ENCODE peak calls at places on chromosomes 13 and 19, in seven cellular contexts. One of them, this sample, is unnamed.
A peak's percentile ranks its signal among the peaks of the same experiment; 100 is the strongest.

GRCh38 chr19:18074192-18074591 is 12.5 kb downstream of the IL12RB1 start:
- DNase-seq in esophagus squamous epithelium: no peak
- DNase-seq in heart right ventricle: no peak
- DNase-seq in brain microvascular endothelial cell: no peak
- DNase-seq in lower lobe of right lung: no peak
- DNase-seq in gastrocnemius medialis: no peak
- DNase-seq in kidney epithelial cell: no peak
- DNase-seq in this sample: no peak

GRCh38 chr19:41872775-41873647 is 4.1 kb upstream of the CD79A start:
- DNase-seq in kidney epithelial cell: no peak
- DNase-seq in gastrocnemius medialis: no peak
- DNase-seq in heart right ventricle: peak; percentile 47
- DNase-seq in brain microvascular endothelial cell: peak; percentile 58
- DNase-seq in lower lobe of right lung: peak; percentile 87
- DNase-seq in esophagus squamous epithelium: no peak
- DNase-seq in this sample: no peak

GRCh38 chr19:40322951-40323615 is 25.1 kb downstream of the C19orf47 start:
- DNase-seq in esophagus squamous epithelium: no peak
- DNase-seq in gastrocnemius medialis: no peak
- DNase-seq in lower lobe of right lung: no peak
- DNase-seq in kidney epithelial cell: no peak
- DNase-seq in brain microvascular endothelial cell: peak; percentile 25
- DNase-seq in heart right ventricle: no peak
- DNase-seq in this sample: no peak

GRCh38 chr13:73338389-73338788 is 279.6 kb downstream of the KLF5 start:
- DNase-seq in esophagus squamous epithelium: no peak
- DNase-seq in kidney epithelial cell: no peak
- DNase-seq in lower lobe of right lung: no peak
- DNase-seq in heart right ventricle: no peak
- DNase-seq in brain microvascular endothelial cell: peak; percentile 71
- DNase-seq in gastrocnemius medialis: no peak
- DNase-seq in this sample: no peak

GRCh38 chr19:15479391-15480345 is at the start of gene PGLYRP2:
- DNase-seq in brain microvascular endothelial cell: no peak
- DNase-seq in heart right ventricle: no peak
- DNase-seq in esophagus squamous epithelium: no peak
- DNase-seq in lower lobe of right lung: peak; percentile 71
- DNase-seq in kidney epithelial cell: no peak
- DNase-seq in gastrocnemius medialis: no peak
- DNase-seq in this sample: no peak

GRCh38 chr13:99380921-99381645 is 73.9 kb upstream of the GPR183 start:
- DNase-seq in kidney epithelial cell: no peak
- DNase-seq in lower lobe of right lung: no peak
- DNase-seq in esophagus squamous epithelium: no peak
- DNase-seq in heart right ventricle: no peak
- DNase-seq in brain microvascular endothelial cell: no peak
- DNase-seq in gastrocnemius medialis: no peak
- DNase-seq in this sample: no peak

GRCh38 chr19:17328517-17329060 is 6.1 kb downstream of the ANO8 start:
- DNase-seq in heart right ventricle: no peak
- DNase-seq in kidney epithelial cell: no peak
- DNase-seq in brain microvascular endothelial cell: no peak
- DNase-seq in gastrocnemius medialis: no peak
- DNase-seq in esophagus squamous epithelium: no peak
- DNase-seq in lower lobe of right lung: no peak
- DNase-seq in this sample: no peak

GRCh38 chr13:40920826-40921225 is 98.3 kb downstream of the ELF1 start:
- DNase-seq in lower lobe of right lung: no peak
- DNase-seq in kidney epithelial cell: no peak
- DNase-seq in gastrocnemius medialis: no peak
- DNase-seq in esophagus squamous epithelium: no peak
- DNase-seq in heart right ventricle: no peak
- DNase-seq in brain microvascular endothelial cell: no peak
- DNase-seq in this sample: no peak

GRCh38 chr13:110338441-110339101 is 31.5 kb downstream of the COL4A2 start:
- DNase-seq in lower lobe of right lung: no peak
- DNase-seq in heart right ventricle: peak; percentile 70
- DNase-seq in esophagus squamous epithelium: no peak
- DNase-seq in brain microvascular endothelial cell: peak; percentile 85
- DNase-seq in kidney epithelial cell: no peak
- DNase-seq in gastrocnemius medialis: no peak
- DNase-seq in this sample: no peak

GRCh38 chr19:30752876-30753275 is 380.7 kb downstream of the ZNF536 start:
- DNase-seq in lower lobe of right lung: no peak
- DNase-seq in brain microvascular endothelial cell: no peak
- DNase-seq in kidney epithelial cell: no peak
- DNase-seq in gastrocnemius medialis: no peak
- DNase-seq in heart right ventricle: no peak
- DNase-seq in esophagus squamous epithelium: no peak
- DNase-seq in this sample: no peak

GRCh38 chr19:56110515-56111448 is 10.3 kb downstream of the ZNF787 start:
- DNase-seq in esophagus squamous epithelium: no peak
- DNase-seq in kidney epithelial cell: no peak
- DNase-seq in gastrocnemius medialis: no peak
- DNase-seq in brain microvascular endothelial cell: peak; percentile 7
- DNase-seq in heart right ventricle: peak; percentile 64
- DNase-seq in lower lobe of right lung: peak; percentile 74
- DNase-seq in this sample: no peak

GRCh38 chr19:55930996-55931515 is 1.1 kb downstream of the NLRP13 start:
- DNase-seq in lower lobe of right lung: no peak
- DNase-seq in gastrocnemius medialis: no peak
- DNase-seq in esophagus squamous epithelium: no peak
- DNase-seq in heart right ventricle: no peak
- DNase-seq in kidney epithelial cell: no peak
- DNase-seq in brain microvascular endothelial cell: no peak
- DNase-seq in this sample: no peak

GRCh38 chr13:40187836-40188591 is 478.4 kb downstream of the FOXO1 start:
- DNase-seq in brain microvascular endothelial cell: no peak
- DNase-seq in esophagus squamous epithelium: no peak
- DNase-seq in gastrocnemius medialis: no peak
- DNase-seq in kidney epithelial cell: no peak
- DNase-seq in lower lobe of right lung: no peak
- DNase-seq in heart right ventricle: no peak
- DNase-seq in this sample: no peak

GRCh38 chr19:48529156-48529555 is 17.5 kb upstream of the LMTK3 start:
- DNase-seq in esophagus squamous epithelium: no peak
- DNase-seq in gastrocnemius medialis: no peak
- DNase-seq in brain microvascular endothelial cell: no peak
- DNase-seq in heart right ventricle: no peak
- DNase-seq in kidney epithelial cell: no peak
- DNase-seq in lower lobe of right lung: no peak
- DNase-seq in this sample: no peak

GRCh38 chr19:40443131-40443929 is 805 bp downstream of the SERTAD3 start:
- DNase-seq in gastrocnemius medialis: peak; percentile 99
- DNase-seq in brain microvascular endothelial cell: peak; percentile 100
- DNase-seq in lower lobe of right lung: peak; percentile 100
- DNase-seq in esophagus squamous epithelium: peak; percentile 100
- DNase-seq in heart right ventricle: peak; percentile 100
- DNase-seq in kidney epithelial cell: peak; percentile 98
- DNase-seq in this sample: peak; percentile 97

GRCh38 chr13:87677334-87678234 is 6.4 kb downstream of the SLITRK5 start:
- DNase-seq in lower lobe of right lung: peak; percentile 56
- DNase-seq in esophagus squamous epithelium: no peak
- DNase-seq in kidney epithelial cell: no peak
- DNase-seq in heart right ventricle: no peak
- DNase-seq in brain microvascular endothelial cell: no peak
- DNase-seq in gastrocnemius medialis: no peak
- DNase-seq in this sample: no peak

GRCh38 chr13:105545811-105546210 is 989.7 kb downstream of the EFNB2 start:
- DNase-seq in lower lobe of right lung: no peak
- DNase-seq in heart right ventricle: no peak
- DNase-seq in esophagus squamous epithelium: no peak
- DNase-seq in brain microvascular endothelial cell: no peak
- DNase-seq in gastrocnemius medialis: no peak
- DNase-seq in kidney epithelial cell: no peak
- DNase-seq in this sample: no peak

GRCh38 chr19:8445488-8446001 is 770 bp downstream of the HNRNPM start:
- DNase-seq in kidney epithelial cell: no peak
- DNase-seq in esophagus squamous epithelium: no peak
- DNase-seq in brain microvascular endothelial cell: no peak
- DNase-seq in gastrocnemius medialis: peak; percentile 14
- DNase-seq in heart right ventricle: peak; percentile 69
- DNase-seq in lower lobe of right lung: peak; percentile 72
- DNase-seq in this sample: no peak

DNA sequence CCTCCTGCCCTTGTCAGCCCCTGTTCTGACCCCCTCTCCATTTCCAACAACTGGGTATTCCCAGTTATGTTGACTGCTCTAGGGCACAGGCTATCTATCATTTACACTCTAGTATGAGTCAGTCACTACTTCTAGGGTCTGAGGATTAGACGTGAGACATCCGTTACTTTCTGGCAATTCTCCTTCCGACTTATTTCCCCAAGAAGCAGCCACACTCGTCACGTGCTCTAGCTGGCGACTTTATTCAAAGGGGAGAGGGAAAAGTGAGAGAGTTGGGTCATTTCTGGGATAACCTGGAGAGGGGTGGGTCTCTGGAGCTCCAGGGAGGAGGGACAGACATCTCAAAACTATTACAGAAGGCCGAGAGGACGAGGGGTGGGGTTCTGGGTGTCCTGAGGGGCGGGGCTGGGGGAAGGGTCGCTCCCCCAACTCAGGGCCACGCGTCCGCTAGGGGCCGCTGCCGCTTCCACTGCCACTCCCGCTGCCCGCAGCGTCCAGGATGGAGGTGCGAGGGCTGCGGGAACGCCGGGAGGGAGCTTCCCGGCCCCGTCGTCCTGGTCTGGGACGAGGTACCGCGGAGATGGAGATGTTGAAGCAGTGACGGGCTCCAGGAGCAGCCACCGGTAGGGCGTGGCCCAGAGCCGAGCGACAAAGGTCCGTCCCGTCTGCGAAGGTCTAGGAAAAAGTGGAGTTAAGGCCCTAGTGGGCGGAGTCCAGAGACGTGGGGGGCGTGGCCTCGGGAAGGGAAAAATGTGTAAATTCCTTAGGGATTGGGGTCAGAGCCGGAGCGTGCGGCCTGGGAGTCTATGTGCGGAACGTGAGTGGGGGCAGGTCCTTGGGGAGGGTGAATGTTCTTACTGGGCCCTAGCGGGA is 8.9 kb downstream of the RTBDN start:
- DNase-seq in lower lobe of right lung: no peak
- DNase-seq in heart right ventricle: no peak
- DNase-seq in kidney epithelial cell: no peak
- DNase-seq in esophagus squamous epithelium: no peak
- DNase-seq in gastrocnemius medialis: no peak
- DNase-seq in brain microvascular endothelial cell: no peak
- DNase-seq in this sample: no peak
- TF ChIP-seq CTCF in lower lobe of right lung: peak; percentile 42
- TF ChIP-seq CTCF in heart right ventricle: peak; percentile 31
- TF ChIP-seq CTCF in kidney epithelial cell: peak; percentile 70
- TF ChIP-seq CTCF in esophagus squamous epithelium: no peak
- TF ChIP-seq CTCF in gastrocnemius medialis: no peak
- TF ChIP-seq CTCF in brain microvascular endothelial cell: peak; percentile 62
- TF ChIP-seq CTCF in this sample: peak; percentile 31

DNA sequence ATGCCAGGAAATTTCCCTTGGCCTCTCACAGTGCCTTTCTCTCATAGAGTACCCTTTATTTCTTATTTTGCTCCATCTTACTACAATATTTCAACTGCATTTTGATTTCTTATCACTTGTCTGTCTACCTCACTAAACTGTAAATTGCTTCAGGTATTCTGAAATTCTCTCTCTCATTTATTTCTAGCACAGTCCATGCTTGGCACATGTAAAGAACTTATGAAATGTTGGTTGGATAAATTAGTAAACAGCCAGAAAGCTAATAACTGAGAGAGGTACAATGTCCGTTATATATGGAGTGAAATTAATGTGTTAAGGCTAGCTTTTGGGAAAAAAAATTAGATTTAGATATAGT is 138.3 kb upstream of the RFC3 start:
- DNase-seq in gastrocnemius medialis: no peak
- DNase-seq in brain microvascular endothelial cell: no peak
- DNase-seq in heart right ventricle: no peak
- DNase-seq in lower lobe of right lung: no peak
- DNase-seq in esophagus squamous epithelium: no peak
- DNase-seq in kidney epithelial cell: no peak
- DNase-seq in this sample: no peak
- H3K4me3 ChIP-seq in gastrocnemius medialis: no peak overlapping the region
- H3K4me3 ChIP-seq in brain microvascular endothelial cell: no peak overlapping the region
- H3K4me3 ChIP-seq in heart right ventricle: peak overlapping the region; percentile 5
- H3K4me3 ChIP-seq in lower lobe of right lung: peak overlapping the region; percentile 34
- H3K4me3 ChIP-seq in esophagus squamous epithelium: no peak overlapping the region
- H3K4me3 ChIP-seq in kidney epithelial cell: no peak overlapping the region
- H3K4me3 ChIP-seq in this sample: no peak overlapping the region

DNA sequence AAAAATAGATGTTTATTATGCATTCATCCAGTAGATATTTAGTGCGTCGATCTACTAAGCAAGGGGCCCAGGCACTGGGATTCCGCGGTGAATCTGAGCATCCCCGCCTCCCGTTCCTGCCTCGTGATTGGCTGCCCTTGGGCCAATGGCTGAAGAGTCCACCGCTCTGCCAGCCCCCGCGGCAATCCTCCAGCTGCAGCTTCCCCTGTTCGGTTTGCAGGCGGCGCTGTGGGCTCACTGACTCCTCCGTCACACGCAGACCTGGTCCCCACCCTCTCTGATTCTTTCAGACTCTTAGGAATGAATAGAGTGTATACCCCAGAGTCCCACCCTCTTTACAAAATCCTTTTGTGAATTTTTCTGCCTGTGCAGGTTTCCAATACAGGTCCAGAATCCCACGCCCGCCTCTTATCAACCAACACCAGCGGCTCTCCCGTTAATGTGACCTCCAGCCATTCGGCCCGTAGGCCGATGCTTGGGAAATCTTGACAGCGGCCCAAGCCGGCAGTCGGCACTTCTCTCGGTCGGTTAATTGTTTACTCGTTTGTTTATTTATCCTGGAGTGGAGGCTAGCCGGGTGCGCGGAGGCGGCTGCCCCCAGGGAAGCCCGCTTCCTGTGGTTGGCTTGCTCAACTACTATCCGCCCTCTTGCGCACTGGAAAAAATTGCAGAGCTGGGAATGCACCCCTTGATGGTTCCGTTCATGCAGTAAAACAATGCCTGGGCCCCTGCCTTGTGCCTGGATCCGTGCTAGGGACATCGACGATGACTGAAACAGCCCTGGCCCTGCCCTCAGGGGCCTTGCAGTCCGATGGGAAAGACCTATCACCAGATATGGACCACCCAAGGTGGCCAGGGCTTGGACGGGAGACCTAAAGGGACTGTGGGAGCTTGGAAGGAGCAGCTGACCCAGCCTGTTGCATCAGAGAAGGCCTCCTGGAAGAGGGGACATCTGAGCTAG is 4.5 kb upstream of the ARHGAP35 start:
- DNase-seq in kidney epithelial cell: peak; percentile 77
- DNase-seq in heart right ventricle: peak; percentile 97
- DNase-seq in brain microvascular endothelial cell: peak; percentile 95
- DNase-seq in lower lobe of right lung: peak; percentile 97
- DNase-seq in gastrocnemius medialis: peak; percentile 97
- DNase-seq in esophagus squamous epithelium: peak; percentile 66
- DNase-seq in this sample: peak; percentile 84
- TF ChIP-seq CTCF in kidney epithelial cell: peak; percentile 93
- TF ChIP-seq CTCF in heart right ventricle: peak; percentile 85
- TF ChIP-seq CTCF in brain microvascular endothelial cell: peak; percentile 88
- TF ChIP-seq CTCF in lower lobe of right lung: peak; percentile 78
- TF ChIP-seq CTCF in gastrocnemius medialis: peak; percentile 73
- TF ChIP-seq CTCF in esophagus squamous epithelium: peak; percentile 87
- TF ChIP-seq CTCF in this sample: peak; percentile 87

DNA sequence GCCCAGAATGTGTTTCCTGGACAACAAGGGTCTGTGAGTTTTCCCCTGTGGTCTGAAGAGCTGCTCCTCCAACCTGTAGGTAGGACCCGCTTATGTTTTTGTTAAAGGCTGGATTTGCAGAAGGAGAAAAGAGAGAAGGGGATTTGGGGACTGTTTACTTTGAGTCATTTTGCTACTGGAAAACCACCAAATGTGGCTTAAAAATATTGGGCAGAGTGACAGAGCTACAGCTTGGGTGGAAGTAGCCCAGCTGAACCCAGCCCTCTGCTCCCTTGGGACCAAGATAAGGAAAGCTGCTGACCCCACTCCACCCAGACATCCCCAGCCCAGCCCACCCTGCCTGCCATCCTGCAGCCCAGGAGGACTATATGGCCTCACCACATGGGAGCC is 40.0 kb downstream of the TNFRSF19 start:
- DNase-seq in lower lobe of right lung: no peak
- DNase-seq in esophagus squamous epithelium: no peak
- DNase-seq in heart right ventricle: peak; percentile 34
- DNase-seq in brain microvascular endothelial cell: peak; percentile 42
- DNase-seq in gastrocnemius medialis: no peak
- DNase-seq in kidney epithelial cell: no peak
- DNase-seq in this sample: no peak
- H3K4me3 ChIP-seq in lower lobe of right lung: peak overlapping the region; percentile 24
- H3K4me3 ChIP-seq in esophagus squamous epithelium: peak overlapping the region; percentile 8
- H3K4me3 ChIP-seq in heart right ventricle: no peak overlapping the region
- H3K4me3 ChIP-seq in brain microvascular endothelial cell: no peak overlapping the region
- H3K4me3 ChIP-seq in gastrocnemius medialis: no peak overlapping the region
- H3K4me3 ChIP-seq in kidney epithelial cell: no peak overlapping the region
- H3K4me3 ChIP-seq in this sample: no peak overlapping the region